ENCODE peak calls at places on chromosomes 4 and X, in eight cellular contexts. T is GM23338, O is HCT116, N is mammary epithelial cell, Z is neural progenitor cell, X is fibroblast of lung, C is mesenchymal stem cell, Q is Karpas-422. U is an unnamed sample.

GRCh38 chr4:13706130-13706529 is 78.6 kb upstream of the BOD1L1 start:
- DNase-seq in T (no peak), Z (no peak), X (no peak), N (peak), C (no peak), O (no peak), Q (no peak), U (no peak)

GRCh38 chrX:130170752-130171445 is 863 bp upstream of the RAB33A start:
- DNase-seq in Q (peak), N (no peak), Z (peak), O (no peak), X (no peak), C (peak), T (peak), U (peak)

GRCh38 chrX:154775611-154776349 is 13.1 kb downstream of the DKC1 start:
- DNase-seq in X (no peak), Z (no peak), O (no peak), Q (no peak), T (no peak), N (peak), C (no peak), U (peak)

GRCh38 chr4:110754726-110755125 is 131.8 kb upstream of the PITX2 start:
- DNase-seq in Q (no peak), N (no peak), T (no peak), X (no peak), Z (no peak), O (no peak), C (no peak), U (no peak)

GRCh38 chrX:25130619-25131018 is 114.9 kb upstream of the ARX start:
- DNase-seq in T (peak), Z (no peak), Q (no peak), C (no peak), X (no peak), O (no peak), N (no peak), U (no peak)

GRCh38 chr4:54802336-54802735 is 144.6 kb downstream of the KIT start:
- DNase-seq in X (peak), Q (no peak), O (no peak), T (no peak), C (no peak), N (no peak), Z (no peak), U (no peak)

GRCh38 chr4:72568959-72569718 is at the start of gene ADAMTS3:
- DNase-seq in O (no peak), N (peak), T (peak), C (peak), X (peak), Z (peak), Q (no peak), U (peak)

GRCh38 chr4:89486042-89486441 is 178.4 kb upstream of the GPRIN3 start:
- DNase-seq in O (no peak), C (peak), N (peak), Q (no peak), Z (no peak), X (peak), T (no peak), U (peak)

GRCh38 chr4:7797330-7797729 is 142.3 kb downstream of the AFAP1 start:
- DNase-seq in T (no peak), Q (no peak), Z (no peak), N (no peak), O (no peak), C (no peak), X (no peak), U (peak)

GRCh38 chr4:1360423-1361283 is 13.6 kb downstream of the UVSSA start:
- DNase-seq in Q (no peak), C (peak), O (no peak), X (peak), T (no peak), N (no peak), Z (no peak), U (peak)

GRCh38 chr4:123836919-123837605 is 440.5 kb downstream of the SPRY1 start:
- DNase-seq in N (no peak), O (no peak), Z (no peak), Q (no peak), T (no peak), C (no peak), X (no peak), U (no peak)

GRCh38 chr4:7498406-7499200 is 63.9 kb upstream of the PSAPL1 start:
- DNase-seq in T (no peak), Z (no peak), C (no peak), O (no peak), N (no peak), Q (no peak), X (no peak), U (no peak)

GRCh38 chrX:18353931-18354368 is 538 bp downstream of the SCML2 start:
- DNase-seq in Q (no peak), C (no peak), N (no peak), Z (peak), X (no peak), O (no peak), T (peak), U (no peak)

GRCh38 chr4:141849778-141850177 is 213.4 kb downstream of the IL15 start:
- DNase-seq in T (no peak), Z (no peak), Q (no peak), C (no peak), O (no peak), N (no peak), X (peak), U (no peak)

GRCh38 chr4:188106454-188106853 is 2.9 kb downstream of the TRIML2 start:
- DNase-seq in O (no peak), Q (no peak), C (no peak), T (no peak), X (no peak), N (no peak), Z (no peak), U (peak)

GRCh38 chr4:165803005-165803404 is 70.0 kb upstream of the TLL1 start:
- DNase-seq in Z (no peak), Q (no peak), C (no peak), N (peak), T (no peak), O (no peak), X (no peak), U (no peak)

GRCh38 chr4:61431131-61431530 is 231.0 kb downstream of the ADGRL3 start:
- DNase-seq in C (no peak), X (no peak), T (no peak), Z (no peak), O (no peak), N (no peak), Q (no peak), U (no peak)

GRCh38 chr4:152369203-152369902 is 166.5 kb downstream of the FBXW7 start:
- DNase-seq in Z (no peak), X (no peak), N (no peak), Q (no peak), T (no peak), C (no peak), O (no peak), U (no peak)

GRCh38 chr4:52317361-52317879 is 266.3 kb downstream of the SPATA18 start:
- DNase-seq in Q (no peak), N (peak), O (no peak), T (no peak), X (no peak), Z (no peak), C (no peak), U (no peak)

GRCh38 chrX:134622813-134623185 is 35.5 kb downstream of the PLAC1 start:
- DNase-seq in T (no peak), Q (no peak), X (no peak), O (no peak), C (no peak), Z (no peak), N (peak), U (no peak)

GRCh38 chrX:107721318-107721717 is 54.3 kb downstream of the TSC22D3 start:
- DNase-seq in Q (peak), C (no peak), Z (no peak), N (no peak), X (no peak), T (no peak), O (no peak), U (no peak)

GRCh38 chr4:149885896-149886295 is 70.3 kb upstream of the IQCM start:
- DNase-seq in C (peak), O (no peak), X (peak), N (peak), T (no peak), Z (no peak), Q (no peak), U (peak)

GRCh38 chrX:39112143-39112542 is 310.9 kb downstream of the MID1IP1 start:
- DNase-seq in X (no peak), T (no peak), Z (no peak), Q (no peak), N (peak), C (no peak), O (no peak), U (no peak)

GRCh38 chr4:91268913-91269312 is 1034.9 kb upstream of the GRID2 start:
- DNase-seq in Q (no peak), O (no peak), N (no peak), X (no peak), Z (no peak), C (no peak), T (no peak), U (no peak)

GRCh38 chrX:51893931-51894696 is 691 bp downstream of the MAGED1 start:
- DNase-seq in C (peak), Q (peak), T (peak), Z (peak), O (no peak), N (peak), X (peak), U (no peak)

GRCh38 chrX:51892921-51893745 is at the start of gene MAGED1:
- DNase-seq in N (peak), T (peak), Q (peak), Z (peak), O (no peak), C (peak), X (peak), U (peak)

GRCh38 chrX:51891821-51892551 is 1.4 kb upstream of the MAGED1 start:
- DNase-seq in O (no peak), Z (peak), T (peak), N (no peak), Q (peak), X (peak), C (peak), U (peak)

GRCh38 chrX:51896626-51897025 is 3.2 kb downstream of the MAGED1 start:
- DNase-seq in Q (peak), X (no peak), C (no peak), T (no peak), Z (no peak), O (no peak), N (no peak), U (no peak)

DNA sequence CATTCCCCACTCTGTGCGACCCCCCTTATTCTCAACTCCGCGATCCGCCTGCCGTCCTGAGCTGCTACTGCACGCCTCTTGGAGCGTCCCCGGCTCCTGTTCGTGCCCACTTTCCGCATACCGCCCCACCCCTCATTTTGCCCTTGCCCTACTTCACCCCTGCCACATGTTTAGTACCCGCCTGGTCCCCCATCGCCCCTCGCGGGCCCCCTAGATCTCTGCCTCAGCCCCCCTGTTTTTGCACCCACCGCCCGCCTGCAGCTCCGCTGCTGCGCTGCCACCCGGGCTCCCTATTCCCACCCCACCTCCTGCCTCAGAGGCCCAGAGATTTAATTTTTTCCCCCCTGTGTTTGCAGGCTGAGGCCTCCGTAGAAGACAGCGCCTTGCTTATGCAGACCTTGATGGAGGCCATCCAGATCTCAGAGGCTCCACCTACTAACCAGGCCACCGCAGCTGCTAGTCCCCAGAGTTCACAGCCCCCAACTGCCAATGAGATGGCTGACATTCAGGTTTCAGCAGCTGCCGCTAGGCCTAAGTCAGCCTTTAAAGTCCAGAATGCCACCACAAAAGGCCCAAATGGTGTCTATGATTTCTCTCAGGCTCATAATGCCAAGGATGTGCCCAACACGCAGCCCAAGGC is 1.4 kb downstream of the MAGED1 start:
- DNase-seq in X (peak), N (no peak), Q (no peak), O (no peak), C (peak), T (peak), Z (peak), U (no peak)
- H2AFZ ChIP-seq in X (no peak), N (peak), Q (no peak), O (no peak), C (no peak), T (no peak), Z (no peak), U (no peak)

GRCh38 chrX:131783555-131784338 is 239.4 kb upstream of the STK26 start:
- DNase-seq in N (peak), X (no peak), C (no peak), Q (peak), Z (no peak), O (no peak), T (no peak), U (peak)

GRCh38 chrX:131778269-131779218 is 234.7 kb downstream of the OR13H1 start:
- DNase-seq in X (no peak), T (no peak), Q (peak), N (peak), C (no peak), Z (no peak), O (no peak), U (peak)

GRCh38 chrX:131779313-131779712 is 235.4 kb downstream of the OR13H1 start:
- DNase-seq in Q (peak), O (no peak), Z (no peak), X (no peak), T (no peak), N (no peak), C (no peak), U (no peak)
- H2AFZ ChIP-seq in Q (peak), O (no peak), Z (no peak), X (no peak), T (no peak), N (peak), C (no peak), U (peak)

GRCh38 chrX:104918122-104918521 is 302.4 kb downstream of the TEX13A start:
- DNase-seq in C (no peak), O (no peak), N (no peak), X (no peak), Q (no peak), Z (no peak), T (no peak), U (no peak)

GRCh38 chrX:104922206-104922621 is 298.3 kb downstream of the TEX13A start:
- DNase-seq in Q (peak), C (peak), O (peak), Z (peak), X (peak), T (peak), N (peak), U (peak)

GRCh38 chrX:104921606-104922205 is 298.8 kb downstream of the TEX13A start:
- DNase-seq in Q (no peak), O (no peak), N (peak), X (no peak), Z (no peak), T (no peak), C (no peak), U (peak)
- H2AFZ ChIP-seq in Q (no peak), O (no peak), N (peak), X (no peak), Z (no peak), T (no peak), C (no peak), U (no peak)

GRCh38 chr4:138398297-138398696 is 156.1 kb upstream of the SLC7A11 start:
- DNase-seq in N (no peak), X (no peak), Q (no peak), C (no peak), T (peak), Z (peak), O (no peak), U (peak)

GRCh38 chr4:138390286-138390685 is 148.1 kb upstream of the SLC7A11 start:
- DNase-seq in T (no peak), Z (no peak), O (no peak), Q (no peak), C (peak), X (peak), N (peak), U (peak)

DNA sequence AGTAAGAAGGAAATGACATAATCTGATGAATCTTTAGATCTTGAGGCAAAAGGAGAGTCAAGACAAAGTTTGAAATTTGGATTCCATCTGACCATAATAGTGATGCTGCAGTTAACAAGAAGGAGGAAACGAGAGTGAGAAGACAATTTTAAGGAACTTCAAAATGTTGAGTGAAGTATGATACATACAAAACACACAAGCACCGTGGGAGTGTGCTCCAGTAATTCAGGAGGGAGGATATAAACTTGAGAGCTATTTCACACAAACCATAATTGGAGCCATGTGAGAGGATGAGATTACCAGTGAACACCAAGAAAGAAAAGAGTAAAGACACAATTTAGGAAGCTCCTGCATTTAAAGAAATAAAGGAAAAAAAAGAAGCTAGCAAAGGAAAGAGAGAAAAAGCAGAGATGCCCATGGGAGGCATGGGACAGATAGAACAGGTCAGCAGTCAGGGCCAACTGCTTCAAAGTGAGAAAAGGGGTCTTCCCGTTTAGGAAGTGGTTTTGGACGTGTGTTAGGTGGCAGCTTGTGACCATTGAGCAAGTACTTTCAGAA is 150.7 kb upstream of the SLC7A11 start:
- DNase-seq in Z (no peak), N (no peak), Q (no peak), T (no peak), O (no peak), C (no peak), X (no peak), U (no peak)
- H2AFZ ChIP-seq in Z (no peak), N (no peak), Q (no peak), T (peak), O (no peak), C (no peak), X (no peak), U (no peak)

DNA sequence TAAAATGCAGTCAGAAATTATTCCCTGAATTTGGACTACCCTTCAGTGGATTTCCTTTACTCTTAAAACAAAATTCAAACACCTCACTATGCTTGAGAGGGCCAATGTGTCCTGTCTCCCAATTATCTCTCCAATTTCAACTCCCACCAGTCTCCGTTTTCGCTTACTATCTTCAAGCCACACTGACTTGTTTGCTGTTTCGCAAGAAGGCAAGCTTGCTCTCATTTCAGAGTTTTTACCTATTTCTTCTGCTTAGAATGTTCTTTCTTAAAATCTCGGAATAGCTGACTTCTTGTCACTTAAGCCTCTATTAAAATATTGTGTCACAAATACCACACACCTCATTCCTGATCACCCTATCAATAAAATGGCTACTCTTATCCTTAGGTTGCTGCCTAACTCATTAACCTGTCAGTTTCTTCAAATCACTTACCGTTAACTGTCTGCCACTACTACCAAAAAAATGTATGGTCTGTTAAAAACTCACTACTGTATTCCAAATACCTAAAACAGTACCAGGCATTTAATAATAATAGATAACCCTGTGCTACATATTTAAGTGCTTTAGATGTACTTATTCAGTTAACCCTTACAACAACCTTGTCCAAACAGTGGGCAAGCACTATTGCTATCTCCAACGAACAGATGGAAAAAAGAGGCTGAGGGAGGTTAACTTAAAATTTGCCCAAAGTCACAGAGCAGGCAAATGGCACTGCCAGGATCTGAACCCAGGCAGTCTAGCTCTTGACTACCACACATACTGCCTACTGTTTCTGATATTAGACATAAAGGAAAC is 2.9 kb downstream of the UBA6 start:
- DNase-seq in O (no peak), N (no peak), C (no peak), T (no peak), Q (no peak), X (no peak), Z (no peak), U (no peak)
- H2AFZ ChIP-seq in O (no peak), N (no peak), C (no peak), T (no peak), Q (no peak), X (no peak), Z (no peak), U (no peak)

DNA sequence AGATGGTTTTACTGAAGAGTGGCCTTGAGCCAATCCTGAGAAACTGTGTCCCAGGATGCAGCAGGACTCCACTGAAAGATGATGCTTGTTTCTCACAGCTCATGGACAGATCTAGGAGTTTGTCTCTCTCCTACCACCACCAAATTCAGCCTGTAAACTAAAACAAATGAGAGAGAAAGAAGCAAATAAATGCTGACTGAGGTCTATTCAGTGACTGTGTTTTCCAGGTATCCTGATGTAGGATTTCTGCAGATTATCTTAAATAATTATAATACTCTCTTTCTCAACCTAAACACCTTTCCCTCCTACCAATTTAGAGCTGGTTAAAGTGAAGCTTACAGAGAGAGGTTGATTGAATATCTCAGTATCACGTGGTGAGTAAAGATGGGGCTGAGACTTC is 599.6 kb upstream of the LCORL start:
- DNase-seq in O (no peak), Q (no peak), N (no peak), X (no peak), Z (no peak), T (no peak), C (no peak), U (no peak)
- H2AFZ ChIP-seq in O (no peak), Q (no peak), N (no peak), X (no peak), Z (peak), T (no peak), C (no peak), U (no peak)